ENCODE peak calls at places on chromosomes 2 and 18, in six cellular contexts. T is activated T-helper 1 cell treated with anti-CD3 and anti-CD28 coated beads, Interleukin-12 subunit alpha, Interleukin-12 subunit beta, Interleukin-2, Interleukin-4 antibody, amounts not matched to agents 30 ng/mL and 10 ng/mL and 1 ng/mL, durations not matched to agents 14 hours and 24 hours and 36 hours; P is dermis microvascular lymphatic vessel endothelial cell; G is M059J; O is myocyte; K is ELR. Q is an unnamed sample.

GRCh38 chr2:144606756-144607498 is 87.0 kb upstream of the ZEB2 start:
- DNase-seq in G (no peak), K (no peak), O (no peak), T (no peak), P (no peak), Q (no peak)

GRCh38 chr2:152740743-152741328 is 22.4 kb downstream of the ARL6IP6 start:
- DNase-seq in G (peak; percentile 55), P (peak; percentile 70), K (peak; percentile 77), T (no peak), O (peak; percentile 66), Q (peak; percentile 86)

GRCh38 chr2:46439582-46439981 is 39.8 kb upstream of the TMEM247 start:
- DNase-seq in O (no peak), P (no peak), G (no peak), T (no peak), K (no peak), Q (no peak)

GRCh38 chr18:63741769-63742168 is 33.4 kb upstream of the SERPINB7 start:
- DNase-seq in K (peak; percentile 76), O (peak; percentile 54), T (no peak), P (no peak), G (peak; percentile 63), Q (peak; percentile 60)

GRCh38 chr18:32018331-32019250 is at the start of gene RNF125:
- DNase-seq in T (peak; percentile 90), K (peak; percentile 72), G (peak; percentile 79), O (peak; percentile 87), P (peak; percentile 68), Q (peak; percentile 84)

GRCh38 chr18:46474487-46475366 is 182.3 kb downstream of the LOXHD1 start:
- DNase-seq in T (no peak), G (no peak), K (no peak), P (no peak), O (no peak), Q (no peak)

GRCh38 chr18:7635948-7636347 is 68.8 kb downstream of the PTPRM start:
- DNase-seq in P (no peak), T (no peak), O (no peak), K (no peak), G (no peak), Q (no peak)

GRCh38 chr2:9852881-9853280 is 9.6 kb downstream of the TAF1B start:
- DNase-seq in K (no peak), T (no peak), O (no peak), G (no peak), P (no peak), Q (no peak)

GRCh38 chr2:120238728-120239487 is 13.7 kb upstream of the RALB start:
- DNase-seq in K (peak; percentile 98), P (peak; percentile 79), T (no peak), O (no peak), G (peak; percentile 95), Q (peak; percentile 58)